ENCODE peak calls at places on chromosomes 1 and 21, in seven cellular contexts. L, M, N, I, E, F and A are unnamed samples.

GRCh38 chr1:228370941-228371740 is 35.5 kb downstream of the TRIM11 start:
- DNase-seq in L (peak), M (no peak), N (no peak), I (peak), E (no peak), F (no peak), A (no peak)

GRCh38 chr21:19123053-19123452 is 719.5 kb upstream of the TMPRSS15 start:
- DNase-seq in L (no peak), M (no peak), N (no peak), I (no peak), E (no peak), F (no peak), A (no peak)

GRCh38 chr1:89298461-89298860 is 25.8 kb upstream of the GBP5 start:
- DNase-seq in L (no peak), M (no peak), N (no peak), I (no peak), E (no peak), F (no peak), A (peak)

GRCh38 chr1:232162001-232162400 is 467.9 kb downstream of the SIPA1L2 start:
- DNase-seq in L (no peak), M (no peak), N (no peak), I (no peak), E (no peak), F (no peak), A (no peak)

GRCh38 chr1:111465754-111466153 is 8.0 kb upstream of the C1orf162 start:
- DNase-seq in L (no peak), M (no peak), N (no peak), I (no peak), E (no peak), F (no peak), A (no peak)

GRCh38 chr1:159008744-159009188 is 941 bp upstream of the IFI16 start:
- DNase-seq in L (no peak), M (no peak), N (no peak), I (no peak), E (no peak), F (no peak), A (no peak)

GRCh38 chr1:205936846-205937707 is 6.2 kb downstream of the SLC26A9 start:
- DNase-seq in L (no peak), M (peak), N (no peak), I (no peak), E (no peak), F (peak), A (peak)

GRCh38 chr1:183180634-183181056 is 5.4 kb upstream of the LAMC2 start:
- DNase-seq in L (no peak), M (peak), N (no peak), I (no peak), E (peak), F (peak), A (peak)

GRCh38 chr1:211478376-211478775 is 13.6 kb downstream of the RD3 start:
- DNase-seq in L (no peak), M (no peak), N (no peak), I (no peak), E (no peak), F (no peak), A (no peak)

GRCh38 chr1:111504097-111504496 is 664 bp upstream of the ADORA3 start:
- DNase-seq in L (no peak), M (no peak), N (no peak), I (no peak), E (no peak), F (no peak), A (no peak)

GRCh38 chr1:53728702-53729535 is 10.0 kb downstream of the GLIS1 start:
- DNase-seq in L (no peak), M (no peak), N (no peak), I (no peak), E (no peak), F (no peak), A (no peak)

GRCh38 chr1:222768592-222768991 is 31.6 kb downstream of the FAM177B start:
- DNase-seq in L (no peak), M (no peak), N (no peak), I (no peak), E (no peak), F (no peak), A (no peak)

GRCh38 chr1:91592716-91593477 is 92.2 kb downstream of the CDC7 start:
- DNase-seq in L (no peak), M (no peak), N (no peak), I (no peak), E (no peak), F (no peak), A (no peak)

GRCh38 chr1:227234998-227235405 is 83.3 kb downstream of the CDC42BPA start:
- DNase-seq in L (no peak), M (peak), N (no peak), I (no peak), E (no peak), F (peak), A (peak)

GRCh38 chr1:43325381-43325780 is 12.2 kb upstream of the MPL start:
- DNase-seq in L (no peak), M (no peak), N (no peak), I (no peak), E (no peak), F (no peak), A (no peak)

GRCh38 chr1:46345281-46345680 is 4.7 kb downstream of the NSUN4 start:
- DNase-seq in L (no peak), M (no peak), N (no peak), I (no peak), E (no peak), F (no peak), A (no peak)

GRCh38 chr1:201184734-201185453 is 5.7 kb upstream of the IGFN1 start:
- DNase-seq in L (no peak), M (peak), N (peak), I (no peak), E (no peak), F (peak), A (peak)

GRCh38 chr1:244957525-244957924 is 93.2 kb upstream of the HNRNPU start:
- DNase-seq in L (no peak), M (peak), N (no peak), I (no peak), E (no peak), F (no peak), A (no peak)
- TF ChIP-seq CTCF in L (no peak), M (no peak), N (no peak), I (no peak), E (no peak), F (no peak), A (no peak)

DNA sequence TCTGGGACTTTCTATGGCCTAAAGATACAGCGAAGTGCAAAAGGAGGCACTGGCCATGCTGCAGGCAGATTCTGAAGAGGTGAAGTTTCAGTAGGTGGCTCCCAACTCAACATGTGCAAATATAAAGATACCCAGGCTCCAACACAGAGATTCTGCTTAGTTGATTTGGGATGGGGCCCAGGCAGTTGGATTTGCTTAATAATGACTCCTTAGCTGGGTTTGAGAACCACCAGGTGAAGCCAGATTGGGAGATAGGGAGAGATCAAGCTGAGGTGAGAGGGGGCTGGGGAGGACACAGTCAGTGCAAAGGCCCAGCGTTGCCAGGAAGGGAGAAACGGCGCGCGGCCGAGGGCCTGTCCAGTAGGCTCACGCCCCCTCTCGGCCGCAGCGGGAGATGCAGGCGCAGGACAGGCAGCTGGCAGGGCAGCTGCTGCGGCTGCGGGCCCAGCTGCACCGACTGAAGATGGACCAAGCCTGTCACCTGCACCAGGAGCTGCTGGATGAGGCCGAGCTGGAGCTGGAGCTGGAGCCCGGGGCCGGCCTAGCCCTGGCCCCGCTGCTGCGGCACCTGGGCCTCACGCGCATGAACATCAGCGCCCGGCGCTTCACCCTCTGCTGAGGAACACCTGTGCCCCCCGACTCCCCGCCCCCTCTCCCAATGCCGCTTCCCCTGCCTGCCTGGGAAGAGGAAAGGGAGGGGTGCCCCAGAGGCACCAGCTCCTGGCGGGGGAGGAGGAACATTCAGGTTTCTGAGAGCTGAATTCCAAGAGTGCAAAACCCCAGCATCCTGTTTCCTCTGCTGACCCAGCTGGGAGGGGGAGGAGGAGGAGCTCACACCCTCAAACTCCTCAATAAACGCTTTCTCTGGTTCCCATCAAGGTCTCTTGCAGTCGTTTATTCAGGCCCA is 1.2 kb downstream of the FAM167B start:
- DNase-seq in L (peak), M (peak), N (peak), I (peak), E (peak), F (peak), A (peak)
- H3K4me3 ChIP-seq in L (no peak), M (peak), N (peak), I (peak), E (no peak), F (no peak), A (no peak)

GRCh38 chr1:116201921-116202320 is 90.7 kb downstream of the MAB21L3 start:
- DNase-seq in L (no peak), M (no peak), N (no peak), I (no peak), E (no peak), F (peak), A (no peak)

GRCh38 chr1:116207126-116207735 is 96.0 kb downstream of the MAB21L3 start:
- DNase-seq in L (no peak), M (no peak), N (no peak), I (no peak), E (no peak), F (no peak), A (no peak)

GRCh38 chr1:116205941-116206679 is 94.9 kb downstream of the MAB21L3 start:
- DNase-seq in L (no peak), M (no peak), N (no peak), I (no peak), E (no peak), F (no peak), A (no peak)

GRCh38 chr1:116203936-116204335 is 92.7 kb downstream of the MAB21L3 start:
- DNase-seq in L (no peak), M (no peak), N (no peak), I (no peak), E (no peak), F (no peak), A (no peak)

GRCh38 chr1:116203192-116203723 is 92.1 kb downstream of the MAB21L3 start:
- DNase-seq in L (no peak), M (no peak), N (no peak), I (no peak), E (no peak), F (peak), A (peak)
- TF ChIP-seq CTCF in L (no peak), M (no peak), N (no peak), I (no peak), E (no peak), F (peak), A (peak)

GRCh38 chr1:203519896-203520295 is 25.9 kb downstream of the OPTC start:
- DNase-seq in L (no peak), M (no peak), N (no peak), I (no peak), E (no peak), F (no peak), A (no peak)

GRCh38 chr1:203517426-203517974 is 23.5 kb downstream of the OPTC start:
- DNase-seq in L (no peak), M (no peak), N (no peak), I (no peak), E (no peak), F (no peak), A (no peak)

GRCh38 chr1:203518541-203518940 is 24.6 kb downstream of the OPTC start:
- DNase-seq in L (no peak), M (no peak), N (no peak), I (no peak), E (no peak), F (no peak), A (no peak)

GRCh38 chr1:203520315-203520714 is 26.4 kb downstream of the OPTC start:
- DNase-seq in L (no peak), M (peak), N (no peak), I (no peak), E (no peak), F (peak), A (peak)

GRCh38 chr1:203519053-203519770 is 25.3 kb downstream of the OPTC start:
- DNase-seq in L (no peak), M (no peak), N (no peak), I (no peak), E (no peak), F (peak), A (peak)
- H3K4me3 ChIP-seq in L (no peak), M (no peak), N (no peak), I (no peak), E (no peak), F (no peak), A (no peak)

DNA sequence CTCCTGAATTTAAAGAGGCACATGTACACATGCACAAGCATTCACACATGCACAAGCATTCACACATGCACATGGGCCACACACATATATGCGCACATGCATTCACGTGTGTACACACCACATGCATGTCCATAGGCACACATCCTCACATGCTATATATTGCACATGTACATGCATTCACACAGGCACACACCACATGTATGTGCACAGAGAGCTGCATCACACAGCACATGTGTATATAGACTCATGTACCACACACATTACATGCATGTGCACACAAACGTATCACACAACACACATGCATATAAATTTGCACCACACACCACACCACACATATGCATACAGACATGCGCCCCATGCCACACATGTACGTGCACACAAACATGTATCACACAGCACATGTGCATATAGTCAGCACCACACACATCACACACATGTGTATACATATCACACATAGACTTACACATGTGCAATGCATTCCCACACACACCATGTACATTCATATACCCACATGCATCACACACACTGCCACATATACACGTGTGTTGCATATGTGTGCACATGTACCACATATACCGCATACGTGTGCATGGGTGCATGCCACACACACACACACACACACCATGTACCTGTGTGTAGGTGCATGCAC is 54.6 kb upstream of the COL18A1 start:
- DNase-seq in L (no peak), M (no peak), N (no peak), I (no peak), E (no peak), F (no peak), A (no peak)
- TF ChIP-seq CTCF in L (no peak), M (no peak), N (no peak), I (no peak), E (no peak), F (no peak), A (no peak)

GRCh38 chr1:81921344-81921743 is 120.6 kb downstream of the ADGRL2 start:
- DNase-seq in L (no peak), M (no peak), N (no peak), I (no peak), E (no peak), F (no peak), A (no peak)
- H3K4me3 ChIP-seq in L (no peak), M (no peak), N (no peak), I (no peak), E (no peak), F (no peak), A (no peak)

DNA sequence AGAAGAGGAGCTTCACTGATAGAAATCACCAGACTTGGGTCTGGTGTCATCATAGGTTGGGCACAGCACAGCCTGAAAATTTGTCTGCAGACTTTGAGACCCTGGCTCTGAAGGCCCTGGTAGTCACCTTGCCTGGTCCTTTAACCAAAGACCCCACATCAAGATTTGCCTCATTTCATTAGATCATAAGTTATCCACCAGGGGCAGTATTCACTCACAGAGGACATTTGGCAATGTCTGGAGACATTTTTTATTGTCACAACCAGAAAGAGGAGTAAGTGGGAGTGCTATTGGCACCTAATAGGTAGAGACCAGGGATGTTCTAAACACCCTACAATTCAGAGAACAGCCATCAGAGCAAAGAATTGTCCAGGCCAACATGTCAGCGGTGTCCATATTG is 22.1 kb upstream of the PAX7 start:
- DNase-seq in L (no peak), M (no peak), N (no peak), I (no peak), E (no peak), F (no peak), A (no peak)
- TF ChIP-seq CTCF in L (no peak), M (no peak), N (no peak), I (no peak), E (no peak), F (no peak), A (peak)